ENCODE peak calls at places on chromosomes 2 and 18, in seven cellular contexts. X, I, D, S, N, O and P are unnamed samples.

GRCh38 chr2:195105581-195105980 is 551.4 kb upstream of the SLC39A10 start:
- DNase-seq in X (no peak), I (no peak), D (no peak), S (no peak), N (no peak), O (no peak), P (no peak)

GRCh38 chr2:217064234-217065103 is 204.6 kb upstream of the TNP1 start:
- DNase-seq in X (peak; percentile 84), I (peak; percentile 32), D (no peak), S (peak; percentile 62), N (no peak), O (no peak), P (no peak)

GRCh38 chr18:31156831-31157763 is 5.6 kb downstream of the DSC1 start:
- DNase-seq in X (no peak), I (no peak), D (no peak), S (no peak), N (peak; percentile 37), O (no peak), P (no peak)

GRCh38 chr2:153047220-153047619 is 328.8 kb downstream of the ARL6IP6 start:
- DNase-seq in X (no peak), I (no peak), D (no peak), S (no peak), N (no peak), O (no peak), P (no peak)

GRCh38 chr2:66888791-66889631 is 454.1 kb downstream of the MEIS1 start:
- DNase-seq in X (peak; percentile 100), I (no peak), D (no peak), S (peak; percentile 46), N (no peak), O (no peak), P (no peak)

GRCh38 chr2:146716591-146716990 is 1128.2 kb upstream of the ACVR2A start:
- DNase-seq in X (no peak), I (no peak), D (no peak), S (no peak), N (no peak), O (no peak), P (no peak)

GRCh38 chr18:27206411-27206810 is 21.3 kb upstream of the CHST9 start:
- DNase-seq in X (no peak), I (no peak), D (no peak), S (no peak), N (no peak), O (no peak), P (no peak)

GRCh38 chr2:234286118-234286598 is 210.7 kb downstream of the ARL4C start:
- DNase-seq in X (peak; percentile 56), I (no peak), D (no peak), S (peak; percentile 82), N (no peak), O (no peak), P (no peak)

GRCh38 chr18:53457068-53457467 is 767.4 kb downstream of the MBD2 start:
- DNase-seq in X (peak; percentile 21), I (no peak), D (no peak), S (no peak), N (no peak), O (no peak), P (no peak)

GRCh38 chr2:160493227-160494028 is at the start of gene RBMS1:
- DNase-seq in X (peak; percentile 44), I (peak; percentile 62), D (peak; percentile 79), S (peak; percentile 85), N (peak; percentile 58), O (peak; percentile 47), P (peak; percentile 65)

GRCh38 chr18:56563568-56563967 is 74.8 kb downstream of the TXNL1 start:
- DNase-seq in X (no peak), I (no peak), D (no peak), S (no peak), N (no peak), O (no peak), P (peak; percentile 39)

GRCh38 chr2:52463457-52463856 is 1304.1 kb upstream of the CHAC2 start:
- DNase-seq in X (no peak), I (no peak), D (no peak), S (no peak), N (no peak), O (no peak), P (no peak)

GRCh38 chr2:230135126-230135525 is 66.4 kb upstream of the SLC16A14 start:
- DNase-seq in X (no peak), I (no peak), D (no peak), S (no peak), N (no peak), O (no peak), P (no peak)

GRCh38 chr2:48219555-48220436 is 310.2 kb upstream of the STON1 start:
- DNase-seq in X (no peak), I (no peak), D (no peak), S (no peak), N (no peak), O (no peak), P (no peak)

GRCh38 chr2:121148481-121148880 is 136.5 kb downstream of the TFCP2L1 start:
- DNase-seq in X (no peak), I (no peak), D (no peak), S (no peak), N (no peak), O (no peak), P (no peak)

DNA sequence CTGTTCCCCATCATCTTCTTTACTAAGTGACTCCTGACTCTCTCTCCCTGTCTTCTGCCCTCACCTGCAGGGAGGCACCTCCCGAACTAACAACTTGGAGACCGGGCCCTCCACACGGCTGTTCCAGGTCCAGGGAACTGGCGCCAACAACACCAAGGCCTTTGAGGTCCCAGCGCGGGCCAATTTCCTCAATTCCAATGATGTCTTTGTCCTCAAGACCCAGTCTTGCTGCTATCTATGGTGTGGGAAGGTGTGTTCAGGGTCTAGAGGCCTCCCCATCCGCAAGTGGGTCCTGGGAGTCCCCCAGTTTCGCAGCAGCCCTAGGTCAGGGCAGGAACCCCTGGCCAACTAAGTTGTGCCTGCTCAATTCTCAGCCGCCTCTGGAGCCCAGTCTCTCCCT is 15.5 kb downstream of the VIL1 start:
- DNase-seq in X (no peak), I (no peak), D (no peak), S (peak; percentile 21), N (no peak), O (no peak), P (no peak)
- TF ChIP-seq CTCF in X (no peak), I (no peak), D (no peak), S (no peak), N (no peak), O (no peak), P (no peak)

GRCh38 chr2:62410015-62410453 is 96.0 kb downstream of the TMEM17 start:
- DNase-seq in X (no peak), I (no peak), D (no peak), S (no peak), N (no peak), O (no peak), P (no peak)
- TF ChIP-seq CTCF in X (no peak), I (no peak), D (no peak), S (peak; percentile 25), N (no peak), O (no peak), P (no peak)

GRCh38 chr2:182097571-182097970 is 111.9 kb downstream of the PPP1R1C start:
- DNase-seq in X (no peak), I (no peak), D (no peak), S (no peak), N (no peak), O (no peak), P (no peak)

GRCh38 chr2:182103531-182103930 is 117.9 kb downstream of the PPP1R1C start:
- DNase-seq in X (peak; percentile 7), I (no peak), D (no peak), S (peak; percentile 1), N (no peak), O (no peak), P (no peak)

GRCh38 chr2:182098648-182099047 is 113.0 kb downstream of the PPP1R1C start:
- DNase-seq in X (no peak), I (no peak), D (no peak), S (no peak), N (no peak), O (no peak), P (no peak)

DNA sequence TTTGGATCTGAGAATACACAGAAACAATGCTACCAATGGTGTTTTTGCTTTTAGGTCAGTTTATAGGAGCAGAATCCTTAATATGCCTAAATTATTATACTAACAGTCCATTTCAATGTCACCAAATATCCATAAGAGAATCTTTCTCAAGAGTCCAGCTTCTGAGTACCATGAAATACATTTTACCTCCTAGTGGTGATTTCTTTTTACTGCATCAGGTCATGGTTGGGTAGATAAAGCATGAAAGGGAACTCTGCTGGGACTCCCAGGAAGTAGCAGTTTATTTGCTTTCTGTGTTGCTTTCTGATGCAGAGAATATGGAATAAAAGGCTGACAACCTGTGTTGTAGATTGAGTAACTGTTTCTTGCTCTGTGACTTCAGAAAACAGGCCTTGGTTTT is 115.6 kb downstream of the PPP1R1C start:
- DNase-seq in X (no peak), I (no peak), D (no peak), S (peak; percentile 4), N (no peak), O (no peak), P (no peak)
- TF ChIP-seq CTCF in X (peak; percentile 25), I (no peak), D (peak; percentile 22), S (peak; percentile 40), N (no peak), O (no peak), P (no peak)

GRCh38 chr2:9140570-9141378 is 65.8 kb upstream of the ASAP2 start:
- DNase-seq in X (no peak), I (no peak), D (no peak), S (peak; percentile 88), N (no peak), O (no peak), P (no peak)
- TF ChIP-seq CTCF in X (no peak), I (no peak), D (no peak), S (no peak), N (no peak), O (no peak), P (no peak)

GRCh38 chr18:3027301-3027700 is 14.4 kb upstream of the LPIN2 start:
- DNase-seq in X (no peak), I (no peak), D (no peak), S (no peak), N (no peak), O (no peak), P (no peak)
- TF ChIP-seq CTCF in X (no peak), I (no peak), D (no peak), S (no peak), N (no peak), O (no peak), P (no peak)

GRCh38 chr2:15666776-15667578 is 75.3 kb downstream of the DDX1 start:
- DNase-seq in X (no peak), I (no peak), D (no peak), S (no peak), N (no peak), O (no peak), P (no peak)

GRCh38 chr2:15664273-15665066 is 72.8 kb downstream of the DDX1 start:
- DNase-seq in X (no peak), I (no peak), D (no peak), S (no peak), N (no peak), O (no peak), P (no peak)

GRCh38 chr2:15665943-15666460 is 74.3 kb downstream of the DDX1 start:
- DNase-seq in X (no peak), I (no peak), D (no peak), S (no peak), N (no peak), O (no peak), P (no peak)

GRCh38 chr2:15663802-15664201 is 72.1 kb downstream of the DDX1 start:
- DNase-seq in X (no peak), I (no peak), D (no peak), S (no peak), N (no peak), O (no peak), P (no peak)

GRCh38 chr2:15665067-15665942 is 73.6 kb downstream of the DDX1 start:
- DNase-seq in X (no peak), I (no peak), D (no peak), S (no peak), N (no peak), O (no peak), P (no peak)
- TF ChIP-seq CTCF in X (no peak), I (no peak), D (no peak), S (no peak), N (no peak), O (no peak), P (no peak)